ENCODE peak calls at places on chromosomes 13 and 19, in ten cellular contexts. T, A, G, J, F, R, L, O, U and H are unnamed samples.

GRCh38 chr13:98033277-98034247 is 80.1 kb downstream of the IPO5 start:
- DNase-seq in T (peak; percentile 22), A (peak; percentile 48), G (peak; percentile 62), J (no peak), F (no peak), R (peak; percentile 38), L (peak; percentile 8), O (peak; percentile 36), U (no peak), H (peak; percentile 34)

GRCh38 chr19:722553-723101 is 13.9 kb downstream of the PALM start:
- DNase-seq in T (no peak), A (no peak), G (peak; percentile 53), J (no peak), F (no peak), R (no peak), L (no peak), O (no peak), U (no peak), H (no peak)

GRCh38 chr19:21838646-21839045 is 2.7 kb upstream of the ZNF43 start:
- DNase-seq in T (no peak), A (no peak), G (no peak), J (no peak), F (no peak), R (peak; percentile 20), L (no peak), O (no peak), U (no peak), H (no peak)

GRCh38 chr19:4911786-4912672 is 2.7 kb downstream of the UHRF1 start:
- DNase-seq in T (peak; percentile 45), A (peak; percentile 57), G (peak; percentile 81), J (peak; percentile 82), F (peak; percentile 34), R (peak; percentile 100), L (peak; percentile 99), O (peak; percentile 65), U (peak; percentile 94), H (peak; percentile 98)

GRCh38 chr13:106246237-106246636 is 289.2 kb downstream of the EFNB2 start:
- DNase-seq in T (no peak), A (no peak), G (no peak), J (no peak), F (no peak), R (no peak), L (no peak), O (no peak), U (no peak), H (no peak)

GRCh38 chr19:41604831-41605230 is 22.0 kb downstream of the CEACAM4 start:
- DNase-seq in T (no peak), A (no peak), G (no peak), J (peak; percentile 61), F (no peak), R (no peak), L (no peak), O (no peak), U (no peak), H (no peak)

GRCh38 chr13:28100149-28101121 is at the start of gene FLT3:
- DNase-seq in T (peak; percentile 58), A (peak; percentile 49), G (no peak), J (no peak), F (no peak), R (peak; percentile 59), L (peak; percentile 1), O (peak; percentile 75), U (no peak), H (peak; percentile 2)

GRCh38 chr19:15297416-15298224 is 34.7 kb downstream of the BRD4 start:
- DNase-seq in T (peak; percentile 25), A (no peak), G (peak; percentile 73), J (no peak), F (peak; percentile 78), R (no peak), L (no peak), O (no peak), U (no peak), H (no peak)

GRCh38 chr13:98875146-98875729 is 102.6 kb downstream of the DOCK9 start:
- DNase-seq in T (no peak), A (no peak), G (no peak), J (no peak), F (no peak), R (no peak), L (no peak), O (no peak), U (no peak), H (no peak)

GRCh38 chr19:50280074-50280473 is 49.1 kb downstream of the KCNC3 start:
- DNase-seq in T (no peak), A (no peak), G (no peak), J (no peak), F (no peak), R (no peak), L (no peak), O (no peak), U (no peak), H (no peak)

GRCh38 chr19:36489920-36490415 is 607 bp upstream of the ZNF566 start:
- DNase-seq in T (peak; percentile 74), A (peak; percentile 95), G (peak; percentile 95), J (no peak), F (peak; percentile 87), R (peak; percentile 94), L (peak; percentile 82), O (peak; percentile 71), U (peak; percentile 84), H (peak; percentile 89)

GRCh38 chr19:32971012-32971595 is 654 bp downstream of the CEP89 start:
- DNase-seq in T (no peak), A (no peak), G (no peak), J (no peak), F (no peak), R (no peak), L (no peak), O (no peak), U (no peak), H (no peak)

GRCh38 chr13:57629391-57629804 is 2.1 kb upstream of the PCDH17 start:
- DNase-seq in T (peak; percentile 13), A (no peak), G (no peak), J (no peak), F (no peak), R (no peak), L (no peak), O (peak; percentile 50), U (peak; percentile 63), H (no peak)

GRCh38 chr19:46287585-46287984 is 9.3 kb upstream of the HIF3A start:
- DNase-seq in T (no peak), A (no peak), G (no peak), J (no peak), F (no peak), R (peak; percentile 20), L (no peak), O (no peak), U (no peak), H (no peak)

GRCh38 chr13:21043898-21044297 is 17.5 kb downstream of the LATS2 start:
- DNase-seq in T (no peak), A (peak; percentile 22), G (no peak), J (no peak), F (no peak), R (peak; percentile 29), L (peak; percentile 68), O (no peak), U (no peak), H (no peak)

GRCh38 chr19:7930765-7931164 is 4.8 kb upstream of the CTXN1 start:
- DNase-seq in T (peak; percentile 9), A (no peak), G (no peak), J (no peak), F (no peak), R (no peak), L (no peak), O (no peak), U (no peak), H (no peak)

GRCh38 chr13:74215420-74215819 is 81.2 kb upstream of the KLF12 start:
- DNase-seq in T (no peak), A (no peak), G (no peak), J (no peak), F (no peak), R (no peak), L (no peak), O (no peak), U (no peak), H (no peak)